ENCODE peak calls at places on chromosomes 12 and 14, in nine cellular contexts. U is transverse colon; S is HCT116; A is PC-3; M is colonic mucosa; Q is astrocyte; V is ovary; G is CD8-positive, alpha-beta T cell; D is tibial nerve. I is an unnamed sample. For H3K36me3, the result is how much of the 10 kb centered on the place peaks cover.

GRCh38 chr14:45134051-45134958 is at the start of gene FKBP3:
- DNase-seq in U (peak), S (peak), A (peak), M (peak), Q (peak), V (peak), G (peak), D (peak), I (peak)

GRCh38 chr12:13368971-13369370 is 172.4 kb downstream of the EMP1 start:
- DNase-seq in U (no peak), S (no peak), A (no peak), M (no peak), Q (no peak), V (no peak), G (no peak), D (no peak), I (no peak)

GRCh38 chr12:18139989-18140596 is 50.1 kb upstream of the RERGL start:
- DNase-seq in U (no peak), S (no peak), A (peak), M (no peak), Q (no peak), V (no peak), G (no peak), D (no peak), I (peak)

GRCh38 chr12:119652665-119653064 is 15.3 kb upstream of the PRKAB1 start:
- DNase-seq in U (no peak), S (no peak), A (no peak), M (no peak), Q (no peak), V (no peak), G (no peak), D (no peak), I (no peak)

GRCh38 chr12:116534341-116535121 is 24.6 kb upstream of the MAP1LC3B2 start:
- DNase-seq in U (no peak), S (no peak), A (peak), M (peak), Q (peak), V (no peak), G (no peak), D (no peak), I (peak)

GRCh38 chr12:59874781-59875180 is 279.0 kb downstream of the SLC16A7 start:
- DNase-seq in U (no peak), S (no peak), A (no peak), M (no peak), Q (no peak), V (no peak), G (no peak), D (no peak), I (no peak)

GRCh38 chr14:71751264-71751663 is 181.0 kb upstream of the RGS6 start:
- DNase-seq in U (no peak), S (no peak), A (no peak), M (no peak), Q (peak), V (no peak), G (no peak), D (no peak), I (no peak)

GRCh38 chr14:100292776-100293461 is 13.3 kb downstream of the SLC25A29 start:
- DNase-seq in U (peak), S (no peak), A (no peak), M (no peak), Q (no peak), V (peak), G (no peak), D (no peak), I (no peak)

GRCh38 chr12:32466187-32466586 is 66.8 kb downstream of the FGD4 start:
- DNase-seq in U (no peak), S (no peak), A (no peak), M (no peak), Q (no peak), V (no peak), G (no peak), D (no peak), I (no peak)

GRCh38 chr12:20097561-20097960 is 270.8 kb upstream of the PDE3A start:
- DNase-seq in U (no peak), S (no peak), A (no peak), M (no peak), Q (peak), V (no peak), G (no peak), D (no peak), I (no peak)

GRCh38 chr14:77059276-77059934 is 30.9 kb upstream of the IRF2BPL start:
- DNase-seq in U (no peak), S (peak), A (peak), M (no peak), Q (peak), V (no peak), G (no peak), D (no peak), I (peak)

GRCh38 chr14:63473194-63473788 is 69.9 kb downstream of the PPP2R5E start:
- DNase-seq in U (no peak), S (no peak), A (no peak), M (no peak), Q (no peak), V (no peak), G (no peak), D (no peak), I (no peak)

GRCh38 chr12:56571131-56571530 is 49.5 kb downstream of the RBMS2 start:
- DNase-seq in U (no peak), S (no peak), A (no peak), M (no peak), Q (no peak), V (no peak), G (no peak), D (no peak), I (no peak)

GRCh38 chr14:61525293-61526011 is 169.9 kb upstream of the HIF1A start:
- DNase-seq in U (peak), S (peak), A (peak), M (peak), Q (peak), V (peak), G (peak), D (peak), I (peak)

GRCh38 chr14:61573748-61574513 is 121.4 kb upstream of the HIF1A start:
- DNase-seq in U (no peak), S (no peak), A (peak), M (no peak), Q (peak), V (no peak), G (no peak), D (no peak), I (peak)

GRCh38 chr14:59583755-59584154 is 7.1 kb upstream of the CCDC175 start:
- DNase-seq in U (no peak), S (no peak), A (peak), M (no peak), Q (peak), V (no peak), G (no peak), D (no peak), I (peak)

GRCh38 chr12:39230086-39230485 is 212.8 kb downstream of the KIF21A start:
- DNase-seq in U (no peak), S (no peak), A (peak), M (no peak), Q (peak), V (no peak), G (no peak), D (no peak), I (peak)

GRCh38 chr14:103552011-103552797 is 10.3 kb downstream of the BAG5 start:
- DNase-seq in U (no peak), S (no peak), A (peak), M (no peak), Q (peak), V (no peak), G (no peak), D (no peak), I (peak)

GRCh38 chr14:37641117-37641516 is 45.7 kb downstream of the TTC6 start:
- DNase-seq in U (no peak), S (no peak), A (peak), M (no peak), Q (no peak), V (no peak), G (no peak), D (no peak), I (no peak)

GRCh38 chr14:102095871-102096568 is 9.2 kb upstream of the HSP90AA1 start:
- DNase-seq in U (no peak), S (no peak), A (no peak), M (no peak), Q (no peak), V (no peak), G (no peak), D (no peak), I (no peak)

GRCh38 chr14:58298880-58299664 is 717 bp downstream of the ARID4A start:
- DNase-seq in U (peak), S (no peak), A (no peak), M (peak), Q (no peak), V (peak), G (peak), D (no peak), I (no peak)

GRCh38 chr12:87020071-87020470 is 763.9 kb upstream of the MGAT4C start:
- DNase-seq in U (no peak), S (no peak), A (no peak), M (no peak), Q (no peak), V (no peak), G (no peak), D (no peak), I (peak)

GRCh38 chr12:52191841-52192791 is at the start of gene KRT80:
- DNase-seq in U (peak), S (peak), A (peak), M (peak), Q (peak), V (peak), G (no peak), D (peak), I (peak)

GRCh38 chr14:53368714-53369191 is 215.6 kb upstream of the DDHD1 start:
- DNase-seq in U (no peak), S (no peak), A (peak), M (no peak), Q (peak), V (no peak), G (no peak), D (no peak), I (peak)

GRCh38 chr12:54527631-54527929 is 21.8 kb upstream of the PDE1B start:
- DNase-seq in U (no peak), S (no peak), A (no peak), M (no peak), Q (no peak), V (no peak), G (no peak), D (no peak), I (no peak)

GRCh38 chr12:54523637-54524036 is 25.8 kb upstream of the PDE1B start:
- DNase-seq in U (no peak), S (no peak), A (no peak), M (no peak), Q (no peak), V (no peak), G (no peak), D (no peak), I (peak)

GRCh38 chr12:54525383-54525782 is 24.0 kb upstream of the PDE1B start:
- DNase-seq in U (no peak), S (no peak), A (no peak), M (no peak), Q (no peak), V (no peak), G (no peak), D (no peak), I (no peak)

GRCh38 chr12:54529581-54529980 is 19.8 kb upstream of the PDE1B start:
- DNase-seq in U (no peak), S (no peak), A (no peak), M (no peak), Q (no peak), V (no peak), G (no peak), D (no peak), I (no peak)

GRCh38 chr12:54526800-54527630 is 22.4 kb upstream of the PDE1B start:
- DNase-seq in U (peak), S (peak), A (peak), M (peak), Q (no peak), V (peak), G (peak), D (no peak), I (peak)
- TF ChIP-seq CTCF in U (peak), S (peak), A (peak), M (peak), Q (peak), V (no peak), G (peak), D (peak), I (peak)

GRCh38 chr12:90152897-90153624 is 444.4 kb upstream of the ATP2B1 start:
- DNase-seq in U (no peak), S (no peak), A (peak), M (no peak), Q (no peak), V (no peak), G (no peak), D (no peak), I (no peak)
- H3K4me3 ChIP-seq in U (no peak), S (no peak), A (no peak), M (no peak), Q (no peak), V (no peak), G (no peak), D (no peak), I (no peak)

GRCh38 chr14:31297112-31297511 is 89.5 kb upstream of the HECTD1 start:
- DNase-seq in U (no peak), S (no peak), A (no peak), M (no peak), Q (no peak), V (no peak), G (no peak), D (no peak), I (no peak)
- H3K36me3 ChIP-seq in U (under half), S (under half), A (under half), M (under half), Q (under half), V (under half), G (under half), D (under half), I (under half)

GRCh38 chr14:67674139-67674479 is 323 bp downstream of the VTI1B start:
- DNase-seq in U (peak), S (peak), A (peak), M (peak), Q (peak), V (peak), G (peak), D (peak), I (peak)

GRCh38 chr14:67673451-67673850 is 981 bp downstream of the VTI1B start:
- DNase-seq in U (no peak), S (no peak), A (peak), M (no peak), Q (no peak), V (no peak), G (no peak), D (no peak), I (peak)

GRCh38 chr14:67675219-67675582 is 769 bp upstream of the VTI1B start:
- DNase-seq in U (no peak), S (no peak), A (no peak), M (no peak), Q (no peak), V (no peak), G (no peak), D (peak), I (no peak)

GRCh38 chr14:67680121-67680602 is 5.7 kb upstream of the VTI1B start:
- DNase-seq in U (no peak), S (no peak), A (peak), M (no peak), Q (peak), V (no peak), G (no peak), D (no peak), I (peak)

GRCh38 chr14:67674480-67675218 is at the start of gene VTI1B:
- DNase-seq in U (peak), S (peak), A (peak), M (peak), Q (peak), V (peak), G (peak), D (peak), I (peak)
- TF ChIP-seq CTCF in U (no peak), S (no peak), A (peak), M (no peak), Q (no peak), V (no peak), G (no peak), D (peak), I (peak)

DNA sequence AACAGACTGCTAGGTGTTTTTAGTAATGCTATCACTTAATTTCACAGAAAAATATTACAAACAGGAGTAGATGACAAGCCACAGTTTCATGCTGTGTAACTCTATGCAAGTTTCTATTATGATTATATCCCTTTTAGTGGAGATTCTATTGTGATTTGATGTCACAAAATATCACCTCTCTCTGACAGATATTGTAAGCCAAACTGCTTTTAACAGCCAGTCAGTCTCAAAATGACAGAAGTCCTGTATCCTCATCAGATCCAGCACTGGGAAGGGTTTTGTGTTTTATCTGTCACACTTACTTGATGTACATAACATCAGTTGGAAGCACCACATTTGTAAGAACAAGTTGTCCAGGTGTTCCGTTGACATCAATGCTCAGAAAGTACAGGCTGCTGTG is 164.8 kb downstream of the DERA start:
- DNase-seq in U (no peak), S (no peak), A (no peak), M (no peak), Q (no peak), V (no peak), G (no peak), D (no peak), I (no peak)
- H3K4me3 ChIP-seq in U (no peak), S (no peak), A (no peak), M (no peak), Q (no peak), V (no peak), G (no peak), D (no peak), I (no peak)

DNA sequence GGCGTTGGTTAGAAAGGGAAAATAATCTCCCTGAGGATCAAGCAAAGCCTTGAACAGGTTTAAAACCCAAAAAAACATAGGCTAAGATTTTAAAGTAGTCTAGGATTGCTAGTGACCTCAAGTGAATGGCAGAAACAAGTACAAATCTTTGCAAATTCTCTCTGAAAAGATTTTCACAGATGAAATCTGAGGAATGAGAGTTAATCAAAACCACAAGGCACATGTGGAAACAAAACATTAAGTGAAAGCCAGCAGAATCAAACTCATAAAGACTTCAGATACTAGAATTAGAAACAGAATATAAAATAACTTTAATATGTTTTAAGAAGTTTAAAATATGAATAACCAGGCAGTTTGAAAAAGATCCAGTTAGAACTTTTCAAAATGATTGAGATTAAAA is 52.2 kb upstream of the CFL2 start:
- DNase-seq in U (no peak), S (no peak), A (no peak), M (no peak), Q (peak), V (no peak), G (no peak), D (no peak), I (no peak)
- H3K36me3 ChIP-seq in U (under half), S (under half), A (under half), M (under half), Q (under half), V (under half), G (under half), D (under half), I (under half)

I was measured in bronchial epithelial cell.